ENCODE peak calls at places on chromosome 5, in seven cellular contexts. F, Q, Y, G, B, A and J are unnamed samples.

GRCh38 chr5:62268792-62269191 is 37.2 kb upstream of the KIF2A start:
- DNase-seq in B (no peak), Y (no peak), G (no peak), F (no peak), Q (no peak), A (no peak), J (no peak)

GRCh38 chr5:149172261-149172660 is 31.0 kb downstream of the ABLIM3 start:
- DNase-seq in Y (no peak), G (no peak), A (peak; percentile 57), Q (no peak), B (peak; percentile 94), F (no peak), J (no peak)

GRCh38 chr5:137753986-137754235 is 252 bp downstream of the HNRNPA0 start:
- DNase-seq in A (no peak), B (no peak), G (no peak), F (no peak), Q (no peak), Y (no peak), J (no peak)

GRCh38 chr5:126044931-126045565 is 378.2 kb upstream of the GRAMD2B start:
- DNase-seq in Q (no peak), F (no peak), A (no peak), Y (no peak), B (no peak), G (no peak), J (no peak)

GRCh38 chr5:95641803-95642220 is 4.8 kb upstream of the RFESD start:
- DNase-seq in G (no peak), F (peak; percentile 54), A (no peak), B (peak; percentile 80), Y (no peak), Q (no peak), J (no peak)

GRCh38 chr5:151706906-151707305 is 20.2 kb upstream of the SPARC start:
- DNase-seq in A (no peak), G (no peak), Q (no peak), Y (no peak), B (peak; percentile 57), F (no peak), J (no peak)

GRCh38 chr5:5043346-5043745 is 96.8 kb upstream of the ADAMTS16 start:
- DNase-seq in G (no peak), F (no peak), A (no peak), Y (no peak), B (no peak), Q (no peak), J (no peak)

GRCh38 chr5:66713998-66714397 is 117.8 kb downstream of the MAST4 start:
- DNase-seq in F (no peak), B (peak; percentile 53), Y (no peak), Q (no peak), A (no peak), G (no peak), J (no peak)

GRCh38 chr5:173712609-173713176 is 96.2 kb upstream of the BOD1 start:
- DNase-seq in F (no peak), Y (no peak), G (no peak), B (no peak), Q (no peak), A (no peak), J (peak; percentile 41)

GRCh38 chr5:113526421-113526820 is 12.9 kb downstream of the YTHDC2 start:
- DNase-seq in B (peak; percentile 48), G (no peak), Y (no peak), Q (no peak), F (no peak), A (no peak), J (no peak)

GRCh38 chr5:32153723-32154122 is 20.4 kb downstream of the GOLPH3 start:
- DNase-seq in G (no peak), A (no peak), Q (no peak), B (peak; percentile 48), F (no peak), Y (no peak), J (no peak)

GRCh38 chr5:172791291-172791690 is 20.3 kb upstream of the DUSP1 start:
- DNase-seq in F (no peak), Q (no peak), G (no peak), B (no peak), A (no peak), Y (no peak), J (no peak)

GRCh38 chr5:170640731-170641588 is 137.1 kb downstream of the KCNIP1 start:
- DNase-seq in F (no peak), G (no peak), A (no peak), Q (no peak), B (no peak), Y (no peak), J (no peak)

GRCh38 chr5:170740586-170741205 is 42.8 kb upstream of the GABRP start:
- DNase-seq in Y (no peak), G (no peak), F (no peak), Q (no peak), A (no peak), B (no peak), J (no peak)

GRCh38 chr5:159156839-159157238 is 52.5 kb downstream of the RNF145 start:
- DNase-seq in A (no peak), B (peak; percentile 88), F (peak; percentile 43), Q (no peak), G (no peak), Y (peak; percentile 26), J (no peak)

GRCh38 chr5:41371741-41372140 is 138.7 kb downstream of the PLCXD3 start:
- DNase-seq in G (no peak), Y (no peak), A (no peak), B (peak; percentile 72), F (no peak), Q (no peak), J (no peak)

GRCh38 chr5:83570916-83571315 is 99.4 kb downstream of the VCAN start:
- DNase-seq in G (no peak), Q (no peak), B (peak; percentile 81), A (no peak), F (no peak), Y (no peak), J (no peak)